ENCODE peak calls at places on chromosomes 6 and 20, in four cellular contexts. F is HepG2, W is K562, P is A549. T is an unnamed sample.

GRCh38 chr20:21026951-21027350 is 79.2 kb downstream of the LINC00237 start:
- DNase-seq in F (no peak), W (no peak), P (no peak), T (no peak)

GRCh38 chr20:23265226-23265625 is 85.4 kb upstream of the NXT1 start:
- DNase-seq in F (no peak), W (no peak), P (no peak), T (no peak)

GRCh38 chr6:19999319-20000191 is 162.4 kb downstream of the ID4 start:
- DNase-seq in F (no peak), W (peak), P (no peak), T (peak)

GRCh38 chr6:54192993-54193392 is 81.8 kb downstream of the MLIP start:
- DNase-seq in F (no peak), W (no peak), P (no peak), T (no peak)

GRCh38 chr6:30100585-30101422 is 12.1 kb downstream of the TRIM31 start:
- DNase-seq in F (peak), W (peak), P (no peak), T (no peak)

GRCh38 chr6:42021847-42022754 is 28.2 kb upstream of the TAF8 start:
- DNase-seq in F (no peak), W (no peak), P (no peak), T (no peak)

GRCh38 chr6:27940766-27941165 is 16.3 kb upstream of the OR2B6 start:
- DNase-seq in F (no peak), W (peak), P (no peak), T (no peak)

GRCh38 chr20:1894471-1894950 is 696 bp upstream of the SIRPA start:
- DNase-seq in F (no peak), W (peak), P (peak), T (no peak)

GRCh38 chr6:31776961-31777666 is at the start of gene VWA7:
- DNase-seq in F (peak), W (peak), P (peak), T (peak)

GRCh38 chr20:29079769-29080690 is 2177.4 kb upstream of the DEFB115 start:
- DNase-seq in F (peak), W (peak), P (peak), T (no peak)

GRCh38 chr6:117637770-117638169 is 35.5 kb upstream of the GOPC start:
- DNase-seq in F (peak), W (no peak), P (no peak), T (no peak)

GRCh38 chr6:24504642-24505586 is 10.1 kb downstream of the ALDH5A1 start:
- DNase-seq in F (peak), W (no peak), P (no peak), T (no peak)

GRCh38 chr6:89667872-89668556 is 29.5 kb upstream of the LYRM2 start:
- DNase-seq in F (no peak), W (no peak), P (no peak), T (no peak)

GRCh38 chr6:99822741-99823512 is 171.1 kb downstream of the MCHR2 start:
- DNase-seq in F (peak), W (peak), P (peak), T (no peak)

GRCh38 chr6:92577077-92577719 is 842.2 kb downstream of the EPHA7 start:
- DNase-seq in F (peak), W (no peak), P (no peak), T (no peak)

GRCh38 chr6:57423468-57423867 is 106.0 kb downstream of the PRIM2 start:
- DNase-seq in F (no peak), W (no peak), P (no peak), T (no peak)

GRCh38 chr6:19988555-19988954 is 151.4 kb downstream of the ID4 start:
- DNase-seq in F (peak), W (no peak), P (no peak), T (no peak)

GRCh38 chr6:89508755-89509563 is 76.0 kb downstream of the ANKRD6 start:
- DNase-seq in F (peak), W (no peak), P (no peak), T (no peak)

GRCh38 chr20:32761417-32761830 is 761 bp upstream of the DNMT3B start:
- DNase-seq in F (no peak), W (no peak), P (no peak), T (no peak)

GRCh38 chr6:118356054-118356453 is 192.0 kb upstream of the PLN start:
- DNase-seq in F (no peak), W (no peak), P (no peak), T (no peak)

GRCh38 chr6:31525932-31526591 is 2.7 kb upstream of the MCCD1 start:
- DNase-seq in F (no peak), W (peak), P (no peak), T (no peak)

GRCh38 chr6:97049254-97050004 is 124.9 kb downstream of the KLHL32 start:
- DNase-seq in F (peak), W (no peak), P (no peak), T (peak)

GRCh38 chr6:170192905-170193304 is 98.0 kb downstream of the DLL1 start:
- DNase-seq in F (no peak), W (no peak), P (no peak), T (no peak)
- TF ChIP-seq CHD2 in F (no peak), W (no peak), P (no peak), T (no peak)

DNA sequence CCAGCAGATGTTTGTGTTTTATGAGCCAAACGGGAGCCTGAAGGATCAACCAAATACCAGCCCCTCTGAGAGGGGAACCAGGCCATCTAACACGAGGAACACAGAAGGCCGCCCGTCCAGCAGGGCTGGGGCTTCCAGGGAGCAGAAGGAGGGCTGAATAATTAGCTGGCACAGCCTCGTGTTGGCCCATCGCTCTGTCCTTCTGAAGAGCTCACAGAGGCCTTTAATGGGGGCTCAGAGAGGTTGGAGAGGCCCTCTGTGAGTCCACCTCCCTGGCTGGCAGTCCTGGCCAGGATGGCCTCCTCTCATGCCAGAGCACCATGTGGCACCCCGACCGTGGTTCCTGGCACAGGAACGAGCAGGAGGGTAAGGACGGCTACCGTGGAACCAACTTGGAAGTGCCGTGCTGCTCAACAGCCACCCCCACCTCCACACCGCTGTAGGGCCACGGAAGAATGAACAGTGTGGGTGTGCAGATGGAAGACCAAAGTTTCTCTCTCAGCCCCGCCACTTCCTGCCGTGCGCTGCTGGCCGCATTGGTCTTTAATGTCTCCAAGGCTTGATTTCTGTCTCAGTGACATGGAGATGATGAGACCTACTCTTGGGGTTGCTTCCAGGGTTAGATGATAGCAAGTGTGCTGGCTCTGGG is 155.2 kb downstream of the SCML4 start:
- DNase-seq in F (no peak), W (no peak), P (no peak), T (peak)
- TF ChIP-seq CHD4 in F (no peak), W (no peak), P (no peak), T (no peak)

GRCh38 chr6:12522347-12522746 is 194.2 kb upstream of the PHACTR1 start:
- DNase-seq in F (no peak), W (no peak), P (no peak), T (no peak)
- TF ChIP-seq CHD2 in F (no peak), W (no peak), P (no peak), T (no peak)

GRCh38 chr20:36472656-36473071 is 68.7 kb upstream of the MYL9 start:
- DNase-seq in F (no peak), W (peak), P (peak), T (no peak)
- TF ChIP-seq CHD4 in F (no peak), W (no peak), P (no peak), T (no peak)

GRCh38 chr6:36052092-36052491 is 24.5 kb downstream of the MAPK14 start:
- DNase-seq in F (no peak), W (no peak), P (no peak), T (no peak)
- TF ChIP-seq CHD2 in F (no peak), W (no peak), P (no peak), T (no peak)

DNA sequence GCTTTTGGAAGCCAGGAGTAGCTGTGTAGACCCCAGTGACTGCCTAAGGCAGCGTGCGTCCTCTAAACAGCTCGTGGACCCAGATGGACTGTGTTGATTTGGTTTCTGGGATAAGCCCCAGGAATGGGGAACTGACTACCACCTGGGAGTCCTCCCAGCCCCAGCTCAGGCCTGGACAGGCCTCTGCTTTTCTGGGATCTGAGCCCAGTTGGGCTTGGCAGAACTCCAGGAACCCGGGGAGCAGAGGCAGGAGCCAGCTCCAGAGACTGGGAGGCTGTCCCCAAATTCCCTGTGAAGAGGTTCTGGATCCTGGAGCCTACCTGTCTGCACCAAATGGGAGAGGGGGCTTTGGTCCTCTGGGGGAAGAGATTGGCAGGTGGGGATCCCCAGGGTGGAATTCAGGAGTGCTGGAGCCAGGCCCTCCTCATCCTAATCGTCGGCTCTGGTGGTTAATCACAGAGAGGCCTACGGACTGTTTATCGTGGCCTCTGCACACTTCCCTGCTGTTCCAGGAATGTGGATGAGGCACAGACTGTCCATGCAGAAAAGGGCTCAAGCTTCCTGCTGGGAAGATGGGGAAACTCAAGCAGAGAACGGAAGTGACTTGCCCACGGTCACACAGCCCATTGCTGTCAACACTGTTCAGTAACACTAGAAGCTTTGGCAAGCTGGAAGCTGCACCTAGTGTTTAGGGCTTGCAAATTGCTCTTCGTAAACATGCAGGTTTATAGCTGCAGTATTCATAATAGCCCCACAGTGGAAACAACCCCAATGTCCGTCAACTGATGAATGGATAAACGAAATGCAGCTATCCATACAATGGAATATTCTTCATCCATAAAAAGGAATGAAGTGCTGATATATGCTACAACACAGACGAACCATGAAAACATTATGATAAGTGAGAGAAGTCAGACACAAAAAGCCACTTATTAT is 100.6 kb downstream of the KCNB1 start:
- DNase-seq in F (no peak), W (no peak), P (peak), T (no peak)
- TF ChIP-seq CHD4 in F (no peak), W (no peak), P (no peak), T (no peak)

DNA sequence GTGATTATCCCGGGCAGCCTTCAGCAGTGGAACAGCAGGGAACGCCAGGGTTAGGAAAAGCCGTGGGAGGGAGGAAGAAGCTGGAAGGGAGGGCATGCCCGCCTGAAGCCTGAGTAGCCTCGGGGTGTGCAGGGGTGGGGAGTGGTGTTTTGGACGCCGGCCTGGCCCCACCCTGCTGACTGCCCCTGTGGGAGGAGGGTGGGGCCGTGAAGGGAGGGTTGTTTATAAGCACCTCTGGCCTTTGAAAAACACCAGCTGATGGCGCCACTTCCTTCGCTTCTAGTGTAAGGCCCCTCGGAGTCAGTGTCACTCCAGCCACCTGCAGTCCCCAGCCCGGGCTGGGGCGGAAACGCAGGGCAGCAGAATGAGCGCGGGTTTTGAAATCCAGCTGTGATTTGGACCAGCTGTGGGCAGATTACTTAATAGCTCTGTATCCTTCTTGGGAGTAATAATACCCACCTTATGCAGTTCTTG is 52.8 kb upstream of the BMP6 start:
- DNase-seq in F (no peak), W (peak), P (no peak), T (no peak)
- TF ChIP-seq CHD2 in F (no peak), W (no peak), P (no peak), T (no peak)

DNA sequence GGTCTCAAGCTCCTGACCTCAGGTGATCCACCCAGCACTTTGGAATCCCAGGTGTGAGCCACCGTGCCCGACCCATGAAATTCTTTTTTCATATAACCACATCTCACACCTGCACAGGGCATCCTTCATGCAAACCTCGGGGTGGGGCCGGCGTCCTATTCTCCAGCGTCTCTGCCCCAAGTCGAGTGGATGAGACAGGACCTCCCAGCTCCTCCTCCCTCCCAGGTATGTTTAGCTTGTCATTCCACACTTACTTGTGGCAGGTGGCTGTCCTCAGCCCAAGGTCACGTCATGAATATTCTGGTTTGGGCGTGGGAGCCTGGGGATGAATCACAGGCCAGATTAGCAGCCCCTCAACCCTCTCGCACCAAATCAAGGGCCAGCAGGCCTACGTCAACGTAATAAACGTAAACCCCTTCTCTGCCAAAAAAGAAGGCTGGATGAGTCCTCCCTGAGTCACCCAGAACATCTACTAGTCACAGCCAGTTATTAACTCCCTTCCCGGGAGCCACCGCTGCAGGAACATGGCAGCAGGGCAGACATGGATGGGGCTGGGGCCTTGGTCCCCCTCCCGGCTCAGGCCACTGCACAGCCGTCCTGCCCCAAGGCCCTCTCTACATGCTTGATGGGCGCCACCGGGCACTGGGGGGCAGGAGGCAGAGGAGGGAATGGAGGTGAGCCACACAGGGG is 91.7 kb downstream of the YTHDF1 start:
- DNase-seq in F (no peak), W (no peak), P (no peak), T (no peak)
- TF ChIP-seq CHD4 in F (no peak), W (no peak), P (no peak), T (no peak)